ENCODE peak calls at places on chromosomes 4 and X, in eight cellular contexts. K is activated CD4-positive, alpha-beta memory T cell treated with anti-CD3 and anti-CD28 coated beads, Interleukin-2, amount 10 ng/mL, durations not matched to agents 7 days and 5 days; O is ureter; D is left colon; V is activated CD4-positive, alpha-beta T cell treated with anti-CD3 and anti-CD28 coated beads, Interleukin-2, amount 50 U/mL, for 1 hour; S is activated gamma-delta T cell treated with anti-CD3 and anti-CD28 coated beads, Interleukin-2, amount 50 U/mL, for 16 hours; Y is COR-L47; U is HTR-8/SVneo. R is an unnamed sample.

GRCh38 chr4:109067509-109068205 is 234.8 kb downstream of the COL25A1 start:
- DNase-seq in Y (no peak), K (no peak), S (no peak), D (no peak), V (no peak), O (no peak), U (no peak), R (no peak)

GRCh38 chr4:105186701-105187158 is 40.1 kb downstream of the TET2 start:
- DNase-seq in O (no peak), V (no peak), K (no peak), U (no peak), Y (no peak), S (no peak), D (no peak), R (no peak)

GRCh38 chr4:72366601-72367000 is 202.4 kb downstream of the ADAMTS3 start:
- DNase-seq in U (no peak), V (no peak), O (no peak), D (no peak), Y (no peak), S (no peak), K (no peak), R (no peak)

GRCh38 chrX:134512566-134512965 is 52.6 kb downstream of the HPRT1 start:
- DNase-seq in O (no peak), D (no peak), S (no peak), U (no peak), K (no peak), Y (no peak), V (no peak), R (no peak)

GRCh38 chrX:105526431-105526830 is 295.9 kb upstream of the NRK start:
- DNase-seq in O (no peak), V (no peak), K (no peak), S (no peak), U (no peak), Y (no peak), D (no peak), R (no peak)

GRCh38 chrX:129693343-129693742 is 38.6 kb upstream of the APLN start:
- DNase-seq in K (no peak), V (no peak), U (no peak), D (no peak), Y (no peak), O (no peak), S (no peak), R (no peak)

GRCh38 chr4:95155759-95156451 is 392.9 kb downstream of the UNC5C start:
- DNase-seq in Y (no peak), K (no peak), V (no peak), S (no peak), O (no peak), D (no peak), U (peak; percentile 17), R (peak; percentile 33)

GRCh38 chrX:86460760-86461159 is 312.5 kb downstream of the DACH2 start:
- DNase-seq in V (no peak), O (no peak), K (no peak), Y (no peak), S (no peak), U (no peak), D (no peak), R (no peak)

GRCh38 chrX:55011294-55011693 is 11.1 kb downstream of the APEX2 start:
- DNase-seq in Y (no peak), O (no peak), D (no peak), K (no peak), U (no peak), V (no peak), S (no peak), R (no peak)

GRCh38 chr4:145554691-145555090 is 64.5 kb upstream of the MMAA start:
- DNase-seq in D (no peak), U (no peak), S (no peak), Y (no peak), O (no peak), K (no peak), V (no peak), R (no peak)

GRCh38 chrX:56764975-56765791 is 36.1 kb downstream of the NBDY start:
- DNase-seq in O (peak; percentile 39), S (no peak), U (no peak), D (no peak), K (peak; percentile 18), Y (no peak), V (no peak), R (peak; percentile 75)

GRCh38 chr4:145945431-145946155 is 7.0 kb upstream of the ZNF827 start:
- DNase-seq in U (no peak), V (no peak), Y (no peak), S (no peak), D (no peak), K (no peak), O (no peak), R (no peak)

GRCh38 chr4:128676095-128676494 is 133.4 kb upstream of the JADE1 start:
- DNase-seq in O (no peak), S (no peak), U (no peak), K (no peak), V (no peak), D (no peak), Y (no peak), R (no peak)

GRCh38 chr4:184473515-184474260 is 662 bp downstream of the IRF2 start:
- DNase-seq in V (peak; percentile 45), U (peak; percentile 38), Y (peak; percentile 39), D (peak; percentile 62), K (peak; percentile 56), S (peak; percentile 26), O (peak; percentile 61), R (peak; percentile 74)

GRCh38 chrX:43467608-43468234 is 188.4 kb upstream of the MAOA start:
- DNase-seq in U (no peak), D (no peak), S (no peak), O (no peak), V (no peak), K (no peak), Y (no peak), R (no peak)

GRCh38 chr4:170323623-170324022 is 233.9 kb upstream of the AADAT start:
- DNase-seq in S (no peak), V (no peak), U (no peak), D (no peak), K (no peak), Y (no peak), O (no peak), R (no peak)

GRCh38 chr4:53273726-53274125 is 92.1 kb downstream of the SCFD2 start:
- DNase-seq in K (no peak), S (no peak), D (no peak), Y (no peak), V (no peak), U (no peak), O (no peak), R (no peak)

GRCh38 chr4:182916483-182917181 is 554 bp downstream of the DCTD start:
- DNase-seq in K (peak; percentile 31), O (peak; percentile 68), U (peak; percentile 69), Y (peak; percentile 38), V (no peak), S (peak; percentile 13), D (peak; percentile 71), R (peak; percentile 57)

GRCh38 chr4:14787221-14787620 is 215.1 kb upstream of the CPEB2 start:
- DNase-seq in V (no peak), D (no peak), O (no peak), K (no peak), S (no peak), U (no peak), Y (no peak), R (no peak)

GRCh38 chr4:174358410-174358809 is 74.7 kb downstream of the CEP44 start:
- DNase-seq in K (no peak), V (no peak), Y (no peak), U (no peak), D (no peak), O (no peak), S (no peak), R (no peak)

GRCh38 chrX:11254417-11255109 is 38.6 kb upstream of the AMELX start:
- DNase-seq in Y (no peak), U (no peak), V (no peak), D (no peak), O (no peak), K (no peak), S (no peak), R (no peak)

GRCh38 chr4:1770245-1770644 is 22.8 kb upstream of the FGFR3 start:
- DNase-seq in K (no peak), O (no peak), V (no peak), U (no peak), Y (no peak), S (no peak), D (no peak), R (no peak)

GRCh38 chrX:66728818-66729271 is 90.0 kb upstream of the EDA2R start:
- DNase-seq in K (peak; percentile 55), U (no peak), O (peak; percentile 54), S (no peak), V (peak; percentile 32), D (peak; percentile 54), Y (peak; percentile 1), R (peak; percentile 38)

GRCh38 chr4:148643851-148644250 is 201.6 kb upstream of the NR3C2 start:
- DNase-seq in O (no peak), U (no peak), D (no peak), V (no peak), K (no peak), S (no peak), Y (no peak), R (no peak)

GRCh38 chr4:7539659-7540058 is 104.9 kb upstream of the PSAPL1 start:
- DNase-seq in Y (no peak), S (peak; percentile 10), O (no peak), V (peak; percentile 47), K (peak; percentile 88), U (peak; percentile 88), D (no peak), R (peak; percentile 65)

GRCh38 chrX:88613338-88613737 is 133.7 kb upstream of the CPXCR1 start:
- DNase-seq in V (no peak), Y (no peak), K (no peak), U (no peak), O (no peak), D (no peak), S (no peak), R (no peak)

GRCh38 chrX:131821945-131822622 is 201.0 kb upstream of the STK26 start:
- DNase-seq in O (peak; percentile 89), U (no peak), K (no peak), V (no peak), D (peak; percentile 72), S (peak; percentile 65), Y (no peak), R (no peak)

GRCh38 chr4:144355809-144356757 is 215.6 kb upstream of the GYPA start:
- DNase-seq in U (peak; percentile 41), O (no peak), V (no peak), S (no peak), D (peak; percentile 9), Y (no peak), K (no peak), R (peak; percentile 72)

GRCh38 chr4:3251691-3252479 is 2.9 kb downstream of the MSANTD1 start:
- DNase-seq in Y (no peak), S (no peak), V (no peak), U (no peak), K (no peak), D (no peak), O (no peak), R (no peak)

GRCh38 chr4:26023191-26023972 is 109.4 kb downstream of the SMIM20 start:
- DNase-seq in Y (no peak), O (no peak), S (no peak), D (no peak), V (no peak), K (no peak), U (no peak), R (no peak)

GRCh38 chr4:29560452-29560851 is 1159.7 kb upstream of the PCDH7 start:
- DNase-seq in Y (no peak), D (no peak), U (no peak), K (no peak), S (no peak), O (no peak), V (no peak), R (no peak)

GRCh38 chrX:37420179-37420578 is 71.0 kb downstream of the PRRG1 start:
- DNase-seq in Y (no peak), S (no peak), U (no peak), O (no peak), V (no peak), D (no peak), K (no peak), R (no peak)

GRCh38 chrX:123961268-123962005 is at the start of gene STAG2:
- DNase-seq in D (peak; percentile 71), Y (peak; percentile 76), O (peak; percentile 82), S (peak; percentile 25), K (peak; percentile 64), V (peak; percentile 35), U (no peak), R (peak; percentile 87)

GRCh38 chrX:123184858-123185251 is 777 bp downstream of the GRIA3 start:
- DNase-seq in O (no peak), V (no peak), S (no peak), U (no peak), D (no peak), K (no peak), Y (no peak), R (no peak)

R was measured in DND-41.